ENCODE peak calls at places on chromosomes 16 and 17, in four cellular contexts. One of them, this sample, is unnamed.

GRCh38 chr17:10754109-10754508 is 24.3 kb upstream of the TMEM220 start:
- DNase-seq in GM12878: no peak
- DNase-seq in K562: peak
- DNase-seq in HL-60: no peak
- DNase-seq in this sample: peak

GRCh38 chr16:9787717-9788116 is 394.5 kb downstream of the GRIN2A start:
- DNase-seq in HL-60: no peak
- DNase-seq in K562: peak
- DNase-seq in GM12878: peak
- DNase-seq in this sample: no peak

GRCh38 chr17:17510456-17511292 is 14.5 kb upstream of the RASD1 start:
- DNase-seq in K562: no peak
- DNase-seq in HL-60: no peak
- DNase-seq in GM12878: no peak
- DNase-seq in this sample: no peak

GRCh38 chr16:86508947-86509758 is 1.2 kb upstream of the FOXF1 start:
- DNase-seq in GM12878: no peak
- DNase-seq in HL-60: no peak
- DNase-seq in K562: no peak
- DNase-seq in this sample: no peak

GRCh38 chr16:48250520-48251278 is 3.4 kb upstream of the ABCC11 start:
- DNase-seq in K562: no peak
- DNase-seq in HL-60: no peak
- DNase-seq in GM12878: no peak
- DNase-seq in this sample: no peak

GRCh38 chr17:15180121-15180561 is 85.0 kb downstream of the PMP22 start:
- DNase-seq in GM12878: no peak
- DNase-seq in K562: no peak
- DNase-seq in HL-60: no peak
- DNase-seq in this sample: no peak

GRCh38 chr17:78375401-78376079 is 2.9 kb upstream of the PGS1 start:
- DNase-seq in K562: no peak
- DNase-seq in HL-60: peak
- DNase-seq in GM12878: no peak
- DNase-seq in this sample: no peak

GRCh38 chr17:1597861-1598342 is 30.7 kb downstream of the SLC43A2 start:
- DNase-seq in HL-60: no peak
- DNase-seq in K562: no peak
- DNase-seq in GM12878: no peak
- DNase-seq in this sample: no peak

GRCh38 chr16:85146922-85147651 is 34.8 kb upstream of the CIBAR2 start:
- DNase-seq in K562: no peak
- DNase-seq in HL-60: no peak
- DNase-seq in GM12878: no peak
- DNase-seq in this sample: no peak

GRCh38 chr17:65514082-65514481 is 47.4 kb downstream of the AXIN2 start:
- DNase-seq in GM12878: no peak
- DNase-seq in HL-60: no peak
- DNase-seq in K562: no peak
- DNase-seq in this sample: no peak

GRCh38 chr17:1180958-1181768 is 1.4 kb upstream of the ABR start:
- DNase-seq in K562: no peak
- DNase-seq in HL-60: no peak
- DNase-seq in GM12878: no peak
- DNase-seq in this sample: no peak

GRCh38 chr17:81518785-81519283 is 6.2 kb upstream of the ACTG1 start:
- DNase-seq in K562: peak
- DNase-seq in HL-60: no peak
- DNase-seq in GM12878: no peak
- DNase-seq in this sample: no peak

GRCh38 chr17:77492446-77493237 is 351.9 kb downstream of the SEC14L1 start:
- DNase-seq in K562: no peak
- DNase-seq in GM12878: no peak
- DNase-seq in HL-60: no peak
- DNase-seq in this sample: peak

GRCh38 chr17:82536220-82537201 is 17.0 kb downstream of the FOXK2 start:
- DNase-seq in K562: no peak
- DNase-seq in HL-60: no peak
- DNase-seq in GM12878: no peak
- DNase-seq in this sample: no peak

GRCh38 chr17:35245196-35245486 is 2.3 kb downstream of the SLFN5 start:
- DNase-seq in HL-60: no peak
- DNase-seq in K562: no peak
- DNase-seq in GM12878: no peak
- DNase-seq in this sample: no peak

GRCh38 chr17:30021708-30022317 is 80.4 kb downstream of the EFCAB5 start:
- DNase-seq in HL-60: peak
- DNase-seq in GM12878: no peak
- DNase-seq in K562: peak
- DNase-seq in this sample: peak

DNA sequence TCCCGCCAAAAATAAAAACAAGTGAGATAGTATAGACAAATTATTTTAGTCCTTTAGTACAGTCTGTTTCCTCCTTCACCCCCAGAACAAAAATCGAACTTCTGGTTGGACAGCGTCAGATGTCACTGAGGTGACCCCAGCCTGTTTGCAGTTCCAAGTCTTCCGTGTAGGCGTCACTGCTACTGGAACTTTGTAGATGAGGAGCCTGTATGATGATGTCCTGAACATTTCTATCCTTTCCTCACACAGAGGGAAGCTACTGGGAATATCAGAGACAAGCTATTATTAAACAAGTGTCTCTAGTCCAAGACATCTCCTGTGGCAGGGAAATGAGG is 924 bp upstream of the VEZF1 start:
- DNase-seq in GM12878: no peak
- DNase-seq in HL-60: no peak
- DNase-seq in K562: peak
- DNase-seq in this sample: no peak
- TF ChIP-seq POLR2AphosphoS5 in GM12878: no peak
- TF ChIP-seq POLR2AphosphoS5 in HL-60: no peak
- TF ChIP-seq POLR2AphosphoS5 in K562: no peak
- TF ChIP-seq POLR2AphosphoS5 in this sample: no peak

GRCh38 chr16:73171380-73171779 is 123.5 kb upstream of the ZFHX3 start:
- DNase-seq in HL-60: no peak
- DNase-seq in GM12878: no peak
- DNase-seq in K562: no peak
- DNase-seq in this sample: no peak
- TF ChIP-seq SPI1 in HL-60: no peak
- TF ChIP-seq SPI1 in GM12878: no peak
- TF ChIP-seq SPI1 in K562: no peak
- TF ChIP-seq SPI1 in this sample: no peak

GRCh38 chr17:76079577-76080206 is 710 bp downstream of the ZACN start:
- DNase-seq in K562: peak
- DNase-seq in GM12878: no peak
- DNase-seq in HL-60: no peak
- DNase-seq in this sample: peak
- TF ChIP-seq POLR2AphosphoS5 in K562: no peak
- TF ChIP-seq POLR2AphosphoS5 in GM12878: no peak
- TF ChIP-seq POLR2AphosphoS5 in HL-60: peak
- TF ChIP-seq POLR2AphosphoS5 in this sample: no peak

GRCh38 chr16:30982548-30983288 is 2.3 kb upstream of the HSD3B7 start:
- DNase-seq in HL-60: no peak
- DNase-seq in K562: no peak
- DNase-seq in GM12878: no peak
- DNase-seq in this sample: no peak
- TF ChIP-seq SPI1 in HL-60: no peak
- TF ChIP-seq SPI1 in K562: no peak
- TF ChIP-seq SPI1 in GM12878: no peak
- TF ChIP-seq SPI1 in this sample: no peak

GRCh38 chr17:60421273-60422161 is 772 bp upstream of the CHCT1 start:
- DNase-seq in HL-60: peak
- DNase-seq in K562: no peak
- DNase-seq in GM12878: no peak
- DNase-seq in this sample: peak
- TF ChIP-seq POLR2AphosphoS5 in HL-60: no peak
- TF ChIP-seq POLR2AphosphoS5 in K562: no peak
- TF ChIP-seq POLR2AphosphoS5 in GM12878: no peak
- TF ChIP-seq POLR2AphosphoS5 in this sample: no peak

GRCh38 chr17:32590974-32591373 is 104.2 kb downstream of the CDK5R1 start:
- DNase-seq in HL-60: no peak
- DNase-seq in GM12878: no peak
- DNase-seq in K562: no peak
- DNase-seq in this sample: no peak

GRCh38 chr17:32596206-32596605 is 109.4 kb downstream of the CDK5R1 start:
- DNase-seq in HL-60: no peak
- DNase-seq in K562: no peak
- DNase-seq in GM12878: no peak
- DNase-seq in this sample: no peak

GRCh38 chr17:32593003-32593402 is 106.2 kb downstream of the CDK5R1 start:
- DNase-seq in GM12878: no peak
- DNase-seq in HL-60: no peak
- DNase-seq in K562: no peak
- DNase-seq in this sample: no peak

GRCh38 chr17:32591428-32591827 is 104.6 kb downstream of the CDK5R1 start:
- DNase-seq in K562: no peak
- DNase-seq in GM12878: no peak
- DNase-seq in HL-60: no peak
- DNase-seq in this sample: no peak

DNA sequence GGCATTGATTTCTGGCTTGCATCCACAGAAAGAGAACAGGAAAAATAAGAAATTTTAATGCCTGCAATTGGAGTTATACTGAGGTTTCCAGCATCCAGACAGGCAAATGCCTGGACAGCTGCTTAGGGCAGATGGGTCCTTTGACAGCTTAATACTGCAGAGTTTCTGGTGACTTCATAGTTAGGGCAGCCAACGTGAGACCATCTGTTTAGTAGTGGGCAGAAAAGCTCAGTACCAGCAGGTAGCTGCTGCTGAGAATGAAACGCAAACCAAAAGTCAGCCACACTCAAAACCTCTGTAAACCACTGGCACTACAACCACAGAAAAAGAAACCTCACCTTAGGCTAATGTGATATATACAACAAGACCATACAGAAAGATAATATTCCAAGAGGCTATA is 109.9 kb downstream of the CDK5R1 start:
- DNase-seq in GM12878: peak
- DNase-seq in K562: no peak
- DNase-seq in HL-60: no peak
- DNase-seq in this sample: peak
- TF ChIP-seq SPI1 in GM12878: no peak
- TF ChIP-seq SPI1 in K562: no peak
- TF ChIP-seq SPI1 in HL-60: no peak
- TF ChIP-seq SPI1 in this sample: no peak